ENCODE peak calls at places on chromosomes 4 and X, in ten cellular contexts. F is prostate gland, X is transverse colon, Z is HCT116, Y is lower leg skin, N is tibial nerve, V is adrenal gland, H is A549, R is IMR-90, E is esophagus muscularis mucosa. J is an unnamed sample.
A peak's percentile ranks its signal among the peaks of the same experiment; 100 is the strongest.

GRCh38 chr4:40990899-40991265 is 223.5 kb downstream of the APBB2 start:
- DNase-seq in F (no peak), X (no peak), Z (no peak), Y (no peak), N (no peak), V (no peak), H (no peak), R (peak; percentile 28), E (no peak), J (no peak)

GRCh38 chr4:4781936-4782754 is 77.3 kb upstream of the MSX1 start:
- DNase-seq in F (no peak), X (no peak), Z (no peak), Y (peak; percentile 82), N (no peak), V (no peak), H (no peak), R (peak; percentile 72), E (no peak), J (no peak)

GRCh38 chr4:134948110-134948642 is 746.6 kb upstream of the PABPC4L start:
- DNase-seq in F (no peak), X (no peak), Z (no peak), Y (peak; percentile 68), N (no peak), V (no peak), H (no peak), R (no peak), E (no peak), J (no peak)

GRCh38 chrX:20743054-20743453 is 476.3 kb upstream of the RPS6KA3 start:
- DNase-seq in F (no peak), X (no peak), Z (no peak), Y (no peak), N (no peak), V (no peak), H (no peak), R (no peak), E (no peak), J (no peak)

GRCh38 chr4:174177536-174177935 is 105.9 kb downstream of the FBXO8 start:
- DNase-seq in F (no peak), X (no peak), Z (no peak), Y (no peak), N (no peak), V (no peak), H (no peak), R (no peak), E (no peak), J (no peak)

GRCh38 chrX:110853610-110854009 is 58.0 kb upstream of the CHRDL1 start:
- DNase-seq in F (peak; percentile 20), X (no peak), Z (no peak), Y (no peak), N (peak; percentile 23), V (no peak), H (peak; percentile 6), R (no peak), E (no peak), J (peak; percentile 17)

GRCh38 chr4:109184421-109184956 is 118.0 kb downstream of the COL25A1 start:
- DNase-seq in F (no peak), X (no peak), Z (no peak), Y (no peak), N (peak; percentile 19), V (peak; percentile 17), H (no peak), R (no peak), E (no peak), J (no peak)

GRCh38 chrX:136028383-136028984 is 43.2 kb downstream of the SLC9A6 start:
- DNase-seq in F (peak; percentile 4), X (no peak), Z (peak; percentile 21), Y (no peak), N (peak; percentile 24), V (no peak), H (peak; percentile 28), R (peak; percentile 74), E (no peak), J (peak; percentile 7)

GRCh38 chrX:153878969-153879653 is 6.9 kb downstream of the L1CAM start:
- DNase-seq in F (no peak), X (no peak), Z (no peak), Y (no peak), N (no peak), V (no peak), H (no peak), R (no peak), E (no peak), J (no peak)

GRCh38 chr4:40227284-40227683 is 30.5 kb downstream of the RHOH start:
- DNase-seq in F (no peak), X (no peak), Z (no peak), Y (no peak), N (no peak), V (no peak), H (no peak), R (no peak), E (no peak), J (no peak)

GRCh38 chr4:5322321-5322720 is 271.0 kb downstream of the STK32B start:
- DNase-seq in F (no peak), X (no peak), Z (no peak), Y (no peak), N (no peak), V (no peak), H (no peak), R (peak; percentile 4), E (no peak), J (no peak)

GRCh38 chr4:17336524-17336941 is 175.4 kb downstream of the QDPR start:
- DNase-seq in F (no peak), X (peak; percentile 9), Z (peak; percentile 78), Y (no peak), N (no peak), V (peak; percentile 19), H (no peak), R (peak; percentile 48), E (peak; percentile 75), J (no peak)

GRCh38 chrX:46575586-46575985 is 2.0 kb downstream of the CHST7 start:
- DNase-seq in F (no peak), X (no peak), Z (no peak), Y (no peak), N (no peak), V (no peak), H (no peak), R (no peak), E (no peak), J (no peak)

GRCh38 chr4:187422655-187423054 is 572.9 kb upstream of the ZFP42 start:
- DNase-seq in F (no peak), X (no peak), Z (no peak), Y (no peak), N (no peak), V (no peak), H (no peak), R (no peak), E (no peak), J (no peak)

GRCh38 chr4:112650332-112650731 is 13.4 kb downstream of the LARP7 start:
- DNase-seq in F (no peak), X (no peak), Z (no peak), Y (no peak), N (no peak), V (no peak), H (no peak), R (no peak), E (no peak), J (no peak)

DNA sequence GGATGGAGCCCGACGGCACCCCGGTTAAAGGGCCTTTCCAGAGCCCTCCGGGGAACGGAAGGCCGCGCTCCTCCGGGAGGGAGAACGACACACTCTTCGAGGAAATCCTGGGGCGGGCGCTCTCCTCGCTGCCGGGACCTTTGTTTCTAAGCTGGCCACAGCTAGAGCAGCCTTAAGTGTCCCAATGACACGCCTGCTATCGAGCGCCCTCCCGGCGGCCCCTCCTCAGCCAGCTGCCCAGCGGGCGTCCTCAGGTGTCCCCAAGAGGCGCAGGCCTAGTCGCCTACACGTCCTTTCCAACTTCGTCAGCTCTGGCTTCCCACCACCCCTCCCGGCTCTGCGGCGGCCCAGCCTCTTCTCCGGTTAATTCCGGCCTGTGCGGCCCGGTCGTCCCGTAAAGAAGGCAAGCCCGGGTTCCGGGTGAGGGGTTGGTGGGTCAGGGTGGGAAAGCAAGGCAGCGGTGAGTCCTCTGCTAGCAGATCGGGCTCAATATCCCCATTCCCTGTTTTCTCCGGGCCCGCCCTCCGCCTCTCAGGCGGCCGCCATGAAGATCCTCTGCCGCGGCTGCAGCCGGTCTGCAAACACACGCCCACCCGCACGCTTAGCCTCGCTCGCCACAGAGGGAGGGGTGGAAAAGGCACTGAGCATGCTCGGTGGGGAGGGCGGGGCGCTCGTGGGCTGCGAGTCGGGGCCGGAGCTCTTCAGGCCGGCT is 449 bp upstream of the RAP1GDS1 start:
- DNase-seq in F (peak; percentile 94), X (peak; percentile 97), Z (peak; percentile 89), Y (peak; percentile 98), N (peak; percentile 89), V (peak; percentile 97), H (peak; percentile 82), R (peak; percentile 96), E (peak; percentile 98), J (peak; percentile 84)
- TF ChIP-seq POLR2A in F (peak; percentile 96), X (peak; percentile 96), Z (peak; percentile 86), Y (no peak), N (peak; percentile 93), V (peak; percentile 97), H (peak; percentile 78), R (peak; percentile 91), E (peak; percentile 43), J (peak; percentile 92)

GRCh38 chr4:6446538-6447451 is 25.6 kb downstream of the PPP2R2C start:
- DNase-seq in F (no peak), X (no peak), Z (no peak), Y (no peak), N (no peak), V (no peak), H (no peak), R (no peak), E (no peak), J (no peak)
- TF ChIP-seq POLR2A in F (no peak), X (no peak), Z (no peak), Y (no peak), N (no peak), V (no peak), H (no peak), R (no peak), E (no peak), J (no peak)

GRCh38 chr4:74794341-74794801 is at the start of gene BTC:
- DNase-seq in F (peak; percentile 52), X (peak; percentile 76), Z (peak; percentile 43), Y (no peak), N (no peak), V (peak; percentile 36), H (peak; percentile 64), R (no peak), E (no peak), J (peak; percentile 9)
- TF ChIP-seq POLR2A in F (no peak), X (no peak), Z (no peak), Y (no peak), N (no peak), V (no peak), H (peak; percentile 28), R (no peak), E (no peak), J (no peak)

GRCh38 chrX:38332505-38332904 is 5.2 kb upstream of the RPGR start:
- DNase-seq in F (no peak), X (no peak), Z (no peak), Y (no peak), N (no peak), V (no peak), H (no peak), R (no peak), E (no peak), J (no peak)

GRCh38 chrX:38326086-38326485 is 1.2 kb downstream of the RPGR start:
- DNase-seq in F (no peak), X (no peak), Z (no peak), Y (no peak), N (no peak), V (no peak), H (no peak), R (no peak), E (no peak), J (no peak)

GRCh38 chrX:38327775-38328081 is 419 bp upstream of the RPGR start:
- DNase-seq in F (no peak), X (no peak), Z (no peak), Y (no peak), N (no peak), V (no peak), H (no peak), R (no peak), E (no peak), J (no peak)

GRCh38 chrX:38327007-38327774 is at the start of gene RPGR:
- DNase-seq in F (peak; percentile 92), X (peak; percentile 95), Z (peak; percentile 79), Y (peak; percentile 98), N (peak; percentile 89), V (peak; percentile 95), H (peak; percentile 78), R (peak; percentile 91), E (peak; percentile 94), J (peak; percentile 57)
- TF ChIP-seq POLR2A in F (no peak), X (peak; percentile 66), Z (no peak), Y (no peak), N (peak; percentile 70), V (peak; percentile 41), H (peak; percentile 50), R (peak; percentile 53), E (no peak), J (peak; percentile 40)

J was measured in H54.